ENCODE peak calls at places on chromosomes 3 and 15, in five cellular contexts. One of them, this sample, is unnamed.

GRCh38 chr15:51334011-51334426 is 4.4 kb downstream of the CYP19A1 start:
- DNase-seq in substantia nigra: no peak
- DNase-seq in hepatocyte: no peak
- DNase-seq in neuronal stem cell: no peak
- DNase-seq in lower lobe of right lung: no peak
- DNase-seq in this sample: no peak

GRCh38 chr3:168061332-168061996 is 34.3 kb downstream of the GOLIM4 start:
- DNase-seq in substantia nigra: no peak
- DNase-seq in hepatocyte: no peak
- DNase-seq in neuronal stem cell: no peak
- DNase-seq in lower lobe of right lung: no peak
- DNase-seq in this sample: no peak

GRCh38 chr15:59191855-59192237 is 14.8 kb upstream of the LDHAL6B start:
- DNase-seq in substantia nigra: no peak
- DNase-seq in hepatocyte: peak
- DNase-seq in neuronal stem cell: no peak
- DNase-seq in lower lobe of right lung: no peak
- DNase-seq in this sample: no peak

GRCh38 chr3:16173696-16174355 is 654 bp upstream of the GALNT15 start:
- DNase-seq in substantia nigra: no peak
- DNase-seq in hepatocyte: no peak
- DNase-seq in neuronal stem cell: no peak
- DNase-seq in lower lobe of right lung: no peak
- DNase-seq in this sample: no peak

GRCh38 chr15:29208352-29208751 is 61.3 kb downstream of the NSMCE3 start:
- DNase-seq in substantia nigra: no peak
- DNase-seq in hepatocyte: no peak
- DNase-seq in neuronal stem cell: no peak
- DNase-seq in lower lobe of right lung: no peak
- DNase-seq in this sample: no peak

GRCh38 chr3:12471228-12471627 is 13.1 kb upstream of the TSEN2 start:
- DNase-seq in substantia nigra: no peak
- DNase-seq in hepatocyte: peak
- DNase-seq in neuronal stem cell: no peak
- DNase-seq in lower lobe of right lung: no peak
- DNase-seq in this sample: no peak

GRCh38 chr15:35874260-35874905 is 328.4 kb upstream of the DPH6 start:
- DNase-seq in substantia nigra: no peak
- DNase-seq in hepatocyte: peak
- DNase-seq in neuronal stem cell: no peak
- DNase-seq in lower lobe of right lung: no peak
- DNase-seq in this sample: no peak

GRCh38 chr15:67340630-67341029 is 86.0 kb downstream of the IQCH start:
- DNase-seq in substantia nigra: no peak
- DNase-seq in hepatocyte: no peak
- DNase-seq in neuronal stem cell: no peak
- DNase-seq in lower lobe of right lung: no peak
- DNase-seq in this sample: no peak

GRCh38 chr15:91706366-91707032 is 147.0 kb upstream of the SLCO3A1 start:
- DNase-seq in substantia nigra: peak
- DNase-seq in hepatocyte: peak
- DNase-seq in neuronal stem cell: peak
- DNase-seq in lower lobe of right lung: peak
- DNase-seq in this sample: peak

GRCh38 chr3:185549111-185549510 is 3.3 kb downstream of the LIPH start:
- DNase-seq in substantia nigra: no peak
- DNase-seq in hepatocyte: peak
- DNase-seq in neuronal stem cell: no peak
- DNase-seq in lower lobe of right lung: no peak
- DNase-seq in this sample: no peak

GRCh38 chr3:151403246-151403645 is 18.7 kb upstream of the P2RY12 start:
- DNase-seq in substantia nigra: no peak
- DNase-seq in hepatocyte: no peak
- DNase-seq in neuronal stem cell: no peak
- DNase-seq in lower lobe of right lung: no peak
- DNase-seq in this sample: no peak

GRCh38 chr15:62075595-62076279 is 9.0 kb downstream of the C2CD4A start:
- DNase-seq in substantia nigra: no peak
- DNase-seq in hepatocyte: peak
- DNase-seq in neuronal stem cell: no peak
- DNase-seq in lower lobe of right lung: no peak
- DNase-seq in this sample: no peak

GRCh38 chr3:18790384-18790783 is 357.9 kb upstream of the KCNH8 start:
- DNase-seq in substantia nigra: no peak
- DNase-seq in hepatocyte: no peak
- DNase-seq in neuronal stem cell: no peak
- DNase-seq in lower lobe of right lung: no peak
- DNase-seq in this sample: no peak

GRCh38 chr3:53259427-53260259 is 3.8 kb upstream of the TKT start:
- DNase-seq in substantia nigra: peak
- DNase-seq in hepatocyte: no peak
- DNase-seq in neuronal stem cell: no peak
- DNase-seq in lower lobe of right lung: no peak
- DNase-seq in this sample: peak

DNA sequence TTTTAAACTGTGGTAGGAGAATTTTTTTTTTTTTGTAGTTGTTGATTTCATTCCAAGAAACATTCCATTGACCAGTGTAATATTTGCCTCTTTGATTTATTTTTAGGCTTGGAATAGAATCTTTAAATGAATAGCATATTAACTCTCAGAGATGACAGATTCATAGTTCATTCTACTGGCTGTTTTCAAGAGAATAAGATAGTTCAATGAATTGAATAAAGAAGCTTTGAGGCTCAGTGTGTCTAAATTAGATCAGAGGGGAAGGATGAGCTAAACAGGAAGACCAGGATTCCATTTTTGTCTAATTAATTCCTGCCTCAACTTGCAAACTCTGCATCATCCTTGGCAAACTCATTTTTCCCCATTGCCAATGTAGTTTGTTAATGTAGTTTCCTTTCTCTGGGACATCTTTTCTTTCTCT is 98.5 kb downstream of the NAALADL2 start:
- DNase-seq in substantia nigra: no peak
- DNase-seq in hepatocyte: no peak
- DNase-seq in neuronal stem cell: no peak
- DNase-seq in lower lobe of right lung: no peak
- DNase-seq in this sample: no peak
- H3K27ac ChIP-seq in substantia nigra: no peak
- H3K27ac ChIP-seq in hepatocyte: no peak
- H3K27ac ChIP-seq in neuronal stem cell: no peak
- H3K27ac ChIP-seq in lower lobe of right lung: no peak
- H3K27ac ChIP-seq in this sample: no peak

GRCh38 chr15:70762469-70763119 is 764 bp downstream of the UACA start:
- DNase-seq in substantia nigra: no peak
- DNase-seq in hepatocyte: peak
- DNase-seq in neuronal stem cell: peak
- DNase-seq in lower lobe of right lung: peak
- DNase-seq in this sample: no peak

GRCh38 chr15:70765504-70766281 is 2.3 kb upstream of the UACA start:
- DNase-seq in substantia nigra: no peak
- DNase-seq in hepatocyte: no peak
- DNase-seq in neuronal stem cell: no peak
- DNase-seq in lower lobe of right lung: no peak
- DNase-seq in this sample: no peak

GRCh38 chr15:70761931-70762468 is 1.4 kb downstream of the UACA start:
- DNase-seq in substantia nigra: no peak
- DNase-seq in hepatocyte: no peak
- DNase-seq in neuronal stem cell: no peak
- DNase-seq in lower lobe of right lung: no peak
- DNase-seq in this sample: no peak

GRCh38 chr15:70763120-70763949 is at the start of gene UACA:
- DNase-seq in substantia nigra: peak
- DNase-seq in hepatocyte: peak
- DNase-seq in neuronal stem cell: peak
- DNase-seq in lower lobe of right lung: peak
- DNase-seq in this sample: peak

GRCh38 chr15:70763950-70764730 is 782 bp upstream of the UACA start:
- DNase-seq in substantia nigra: no peak
- DNase-seq in hepatocyte: peak
- DNase-seq in neuronal stem cell: no peak
- DNase-seq in lower lobe of right lung: no peak
- DNase-seq in this sample: no peak
- H3K27ac ChIP-seq in substantia nigra: no peak
- H3K27ac ChIP-seq in hepatocyte: peak
- H3K27ac ChIP-seq in neuronal stem cell: peak
- H3K27ac ChIP-seq in lower lobe of right lung: peak
- H3K27ac ChIP-seq in this sample: peak

GRCh38 chr3:129661766-129662165 is 55.3 kb upstream of the PLXND1 start:
- DNase-seq in substantia nigra: no peak
- DNase-seq in hepatocyte: no peak
- DNase-seq in neuronal stem cell: no peak
- DNase-seq in lower lobe of right lung: no peak
- DNase-seq in this sample: no peak

GRCh38 chr3:129663045-129663446 is 56.6 kb upstream of the PLXND1 start:
- DNase-seq in substantia nigra: no peak
- DNase-seq in hepatocyte: peak
- DNase-seq in neuronal stem cell: no peak
- DNase-seq in lower lobe of right lung: no peak
- DNase-seq in this sample: no peak

GRCh38 chr3:129664040-129664646 is 57.7 kb upstream of the PLXND1 start:
- DNase-seq in substantia nigra: no peak
- DNase-seq in hepatocyte: no peak
- DNase-seq in neuronal stem cell: no peak
- DNase-seq in lower lobe of right lung: no peak
- DNase-seq in this sample: no peak

GRCh38 chr3:129662230-129662629 is 55.8 kb upstream of the PLXND1 start:
- DNase-seq in substantia nigra: no peak
- DNase-seq in hepatocyte: no peak
- DNase-seq in neuronal stem cell: no peak
- DNase-seq in lower lobe of right lung: no peak
- DNase-seq in this sample: no peak

DNA sequence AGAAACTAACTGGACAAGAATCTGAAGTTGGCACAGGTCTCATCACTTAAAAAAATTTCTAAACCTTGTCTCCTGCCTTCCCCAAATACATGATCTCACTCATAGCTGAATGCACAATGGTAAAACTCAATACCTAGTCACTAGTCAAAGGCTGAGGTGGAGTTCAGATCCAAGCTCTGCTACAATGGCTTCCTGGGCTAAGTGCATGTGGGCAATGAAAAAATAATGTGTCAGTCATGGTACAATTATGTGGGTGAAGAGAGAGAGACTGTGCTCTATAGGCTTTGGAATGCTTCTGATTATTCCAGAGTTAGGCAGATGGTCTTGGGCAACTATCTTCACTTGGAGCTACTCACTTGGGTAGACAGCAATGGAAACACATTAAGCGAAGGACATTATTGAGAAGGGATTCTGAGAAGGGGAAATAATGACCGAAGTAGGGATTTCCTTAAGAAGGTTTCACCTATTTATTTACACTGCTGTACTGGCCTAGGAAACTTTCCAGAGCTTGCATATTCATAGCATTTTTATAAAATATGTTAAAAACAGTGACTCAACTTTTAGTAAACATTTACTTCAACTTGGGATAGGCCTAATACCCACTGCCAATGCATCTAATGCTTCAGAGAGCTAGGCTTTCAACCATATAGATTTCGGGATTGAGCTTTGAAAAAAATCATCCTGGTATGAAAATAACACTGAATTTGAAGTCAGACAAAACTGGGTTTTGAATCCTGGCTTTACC is 58.7 kb upstream of the PLXND1 start:
- DNase-seq in substantia nigra: no peak
- DNase-seq in hepatocyte: no peak
- DNase-seq in neuronal stem cell: no peak
- DNase-seq in lower lobe of right lung: no peak
- DNase-seq in this sample: no peak
- H3K27ac ChIP-seq in substantia nigra: no peak
- H3K27ac ChIP-seq in hepatocyte: no peak
- H3K27ac ChIP-seq in neuronal stem cell: no peak
- H3K27ac ChIP-seq in lower lobe of right lung: no peak
- H3K27ac ChIP-seq in this sample: no peak

GRCh38 chr15:74958908-74959642 is 2.5 kb upstream of the RPP25 start:
- DNase-seq in substantia nigra: no peak
- DNase-seq in hepatocyte: no peak
- DNase-seq in neuronal stem cell: no peak
- DNase-seq in lower lobe of right lung: no peak
- DNase-seq in this sample: no peak
- H3K27ac ChIP-seq in substantia nigra: no peak
- H3K27ac ChIP-seq in hepatocyte: no peak
- H3K27ac ChIP-seq in neuronal stem cell: no peak
- H3K27ac ChIP-seq in lower lobe of right lung: no peak
- H3K27ac ChIP-seq in this sample: no peak

GRCh38 chr15:39358441-39359041 is 222.3 kb upstream of the THBS1 start:
- DNase-seq in substantia nigra: no peak
- DNase-seq in hepatocyte: no peak
- DNase-seq in neuronal stem cell: no peak
- DNase-seq in lower lobe of right lung: no peak
- DNase-seq in this sample: no peak
- H3K27ac ChIP-seq in substantia nigra: no peak
- H3K27ac ChIP-seq in hepatocyte: peak
- H3K27ac ChIP-seq in neuronal stem cell: no peak
- H3K27ac ChIP-seq in lower lobe of right lung: peak
- H3K27ac ChIP-seq in this sample: no peak

DNA sequence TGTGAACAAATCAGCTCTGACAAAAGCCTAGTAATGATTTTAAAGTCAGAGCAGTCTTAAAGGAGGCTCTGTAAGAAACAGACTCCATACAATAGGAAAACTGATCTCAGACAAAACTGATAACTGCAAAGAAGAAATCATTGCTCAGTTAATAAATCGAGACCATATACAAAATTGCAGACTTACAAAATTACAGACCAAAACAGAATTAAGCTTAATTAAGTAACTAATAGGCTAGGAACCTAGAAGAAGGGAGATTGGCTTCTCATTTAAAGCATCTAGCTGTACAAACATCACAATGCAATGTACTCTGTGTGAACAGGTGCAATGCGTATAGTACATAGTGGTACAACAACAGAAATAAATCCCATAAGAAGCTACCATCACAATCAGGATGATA is 46.3 kb downstream of the ZBTB20 start:
- DNase-seq in substantia nigra: no peak
- DNase-seq in hepatocyte: no peak
- DNase-seq in neuronal stem cell: no peak
- DNase-seq in lower lobe of right lung: no peak
- DNase-seq in this sample: no peak
- H3K27ac ChIP-seq in substantia nigra: peak
- H3K27ac ChIP-seq in hepatocyte: peak
- H3K27ac ChIP-seq in neuronal stem cell: no peak
- H3K27ac ChIP-seq in lower lobe of right lung: peak
- H3K27ac ChIP-seq in this sample: peak

GRCh38 chr3:46942079-46942478 is 34.5 kb downstream of the CCDC12 start:
- DNase-seq in substantia nigra: no peak
- DNase-seq in hepatocyte: no peak
- DNase-seq in neuronal stem cell: no peak
- DNase-seq in lower lobe of right lung: peak
- DNase-seq in this sample: no peak
- H3K27ac ChIP-seq in substantia nigra: no peak
- H3K27ac ChIP-seq in hepatocyte: peak
- H3K27ac ChIP-seq in neuronal stem cell: no peak
- H3K27ac ChIP-seq in lower lobe of right lung: peak
- H3K27ac ChIP-seq in this sample: no peak

GRCh38 chr15:64861331-64861730 is 19.6 kb downstream of the PLEKHO2 start:
- DNase-seq in substantia nigra: no peak
- DNase-seq in hepatocyte: no peak
- DNase-seq in neuronal stem cell: no peak
- DNase-seq in lower lobe of right lung: no peak
- DNase-seq in this sample: no peak
- H3K27ac ChIP-seq in substantia nigra: no peak
- H3K27ac ChIP-seq in hepatocyte: no peak
- H3K27ac ChIP-seq in neuronal stem cell: no peak
- H3K27ac ChIP-seq in lower lobe of right lung: no peak
- H3K27ac ChIP-seq in this sample: no peak

GRCh38 chr3:45510519-45510918 is 84.0 kb upstream of the LIMD1 start:
- DNase-seq in substantia nigra: no peak
- DNase-seq in hepatocyte: no peak
- DNase-seq in neuronal stem cell: no peak
- DNase-seq in lower lobe of right lung: no peak
- DNase-seq in this sample: no peak
- H3K27ac ChIP-seq in substantia nigra: no peak
- H3K27ac ChIP-seq in hepatocyte: no peak
- H3K27ac ChIP-seq in neuronal stem cell: no peak
- H3K27ac ChIP-seq in lower lobe of right lung: no peak
- H3K27ac ChIP-seq in this sample: no peak

GRCh38 chr15:72057548-72058091 is 60.3 kb downstream of the MYO9A start:
- DNase-seq in substantia nigra: no peak
- DNase-seq in hepatocyte: peak
- DNase-seq in neuronal stem cell: peak
- DNase-seq in lower lobe of right lung: no peak
- DNase-seq in this sample: no peak
- H3K27ac ChIP-seq in substantia nigra: no peak
- H3K27ac ChIP-seq in hepatocyte: peak
- H3K27ac ChIP-seq in neuronal stem cell: peak
- H3K27ac ChIP-seq in lower lobe of right lung: no peak
- H3K27ac ChIP-seq in this sample: no peak

This sample was measured in caudate nucleus.